ENCODE peak calls at places on chromosomes 7 and 10, in ten cellular contexts. J is T-helper 1 cell; Y is stimulated activated CD4-positive, alpha-beta T cell treated with anti-CD3 and anti-CD28 coated beads, Interleukin-12 subunit alpha, Interleukin-12 subunit beta, amount 100 ng/mL, for 48 hours; C is effector CD4-positive, alpha-beta T cell; A is kidney tubule cell; O is left ventricle myocardium superior; N is HEK293T; V is COR-L47; X is activated T-cell treated with anti-CD3 and anti-CD28 coated beads for 4 hours; P is AG09309. T is an unnamed sample.

GRCh38 chr7:52079726-52080125 is 763.1 kb upstream of the COBL start:
- DNase-seq in J (no peak), Y (no peak), C (no peak), A (no peak), O (no peak), N (no peak), V (no peak), X (no peak), P (no peak), T (no peak)

GRCh38 chr7:66539948-66540375 is 88.7 kb upstream of the KCTD7 start:
- DNase-seq in J (no peak), Y (no peak), C (no peak), A (no peak), O (no peak), N (no peak), V (no peak), X (no peak), P (no peak), T (no peak)

GRCh38 chr10:100000109-100000502 is 9.6 kb downstream of the DNMBP start:
- DNase-seq in J (no peak), Y (no peak), C (no peak), A (no peak), O (no peak), N (no peak), V (no peak), X (no peak), P (no peak), T (no peak)

GRCh38 chr10:33099748-33100147 is 141.7 kb upstream of the ITGB1 start:
- DNase-seq in J (no peak), Y (no peak), C (no peak), A (no peak), O (no peak), N (no peak), V (no peak), X (no peak), P (peak), T (no peak)

GRCh38 chr10:43274011-43274410 is 7.1 kb upstream of the RASGEF1A start:
- DNase-seq in J (no peak), Y (no peak), C (no peak), A (peak), O (no peak), N (no peak), V (no peak), X (no peak), P (no peak), T (no peak)

GRCh38 chr7:31033674-31034073 is 18.4 kb upstream of the ADCYAP1R1 start:
- DNase-seq in J (no peak), Y (no peak), C (no peak), A (no peak), O (no peak), N (no peak), V (no peak), X (no peak), P (no peak), T (no peak)

GRCh38 chr7:7967909-7968543 is 570 bp upstream of the GLCCI1 start:
- DNase-seq in J (no peak), Y (no peak), C (no peak), A (no peak), O (no peak), N (no peak), V (no peak), X (no peak), P (no peak), T (no peak)

GRCh38 chr10:34719746-34720145 is 95.3 kb downstream of the PARD3 start:
- DNase-seq in J (no peak), Y (no peak), C (no peak), A (no peak), O (no peak), N (no peak), V (no peak), X (no peak), P (no peak), T (no peak)

GRCh38 chr7:2947381-2947780 is 96.3 kb downstream of the CARD11 start:
- DNase-seq in J (no peak), Y (no peak), C (no peak), A (no peak), O (no peak), N (no peak), V (no peak), X (no peak), P (no peak), T (no peak)

GRCh38 chr10:35216303-35216905 is 89.8 kb downstream of the CREM start:
- DNase-seq in J (no peak), Y (no peak), C (no peak), A (peak), O (peak), N (no peak), V (no peak), X (no peak), P (no peak), T (no peak)

GRCh38 chr7:14973712-14974428 is 71.3 kb upstream of the DGKB start:
- DNase-seq in J (no peak), Y (no peak), C (no peak), A (no peak), O (no peak), N (no peak), V (no peak), X (no peak), P (no peak), T (no peak)

GRCh38 chr7:157840913-157841756 is 504.3 kb downstream of the DNAJB6 start:
- DNase-seq in J (no peak), Y (no peak), C (no peak), A (no peak), O (no peak), N (no peak), V (peak), X (no peak), P (no peak), T (no peak)

GRCh38 chr10:75926763-75927162 is 495.3 kb downstream of the LRMDA start:
- DNase-seq in J (no peak), Y (no peak), C (no peak), A (peak), O (no peak), N (no peak), V (no peak), X (no peak), P (no peak), T (no peak)

GRCh38 chr10:127948791-127949190 is 41.9 kb downstream of the PTPRE start:
- DNase-seq in J (no peak), Y (no peak), C (no peak), A (no peak), O (no peak), N (no peak), V (no peak), X (no peak), P (no peak), T (no peak)